ENCODE peak calls at places on chromosomes 1 and 21, in eight cellular contexts. N is thyroid gland, S is HCT116, L is Peyer's patch, U is spleen, T is lower leg skin, J is testis, B is IMR-90. A is an unnamed sample.

GRCh38 chr1:111139234-111139955 is 498 bp downstream of the DRAM2 start:
- DNase-seq in U (no peak), J (peak; percentile 74), B (peak; percentile 58), N (peak; percentile 40), S (peak; percentile 18), L (no peak), T (peak; percentile 36), A (peak; percentile 49)

GRCh38 chr21:42308914-42309752 is 6.1 kb downstream of the TFF3 start:
- DNase-seq in S (no peak), J (no peak), U (no peak), T (no peak), B (no peak), L (peak; percentile 52), N (no peak), A (no peak)

GRCh38 chr1:8903410-8903809 is 24.9 kb upstream of the ENO1 start:
- DNase-seq in L (no peak), B (no peak), S (no peak), T (no peak), U (no peak), J (no peak), N (no peak), A (no peak)

GRCh38 chr1:203204776-203205175 is 18.3 kb upstream of the CHI3L1 start:
- DNase-seq in J (no peak), S (no peak), B (no peak), T (no peak), L (no peak), N (no peak), U (no peak), A (no peak)

GRCh38 chr1:159737238-159737637 is 22.8 kb upstream of the CRP start:
- DNase-seq in J (no peak), B (no peak), T (no peak), S (no peak), N (no peak), U (no peak), L (no peak), A (no peak)

GRCh38 chr1:6969106-6969505 is 183.9 kb downstream of the CAMTA1 start:
- DNase-seq in S (no peak), B (peak; percentile 52), T (no peak), N (no peak), J (no peak), L (no peak), U (peak; percentile 42), A (no peak)

GRCh38 chr1:104120488-104120887 is 370.8 kb downstream of the AMY1C start:
- DNase-seq in L (no peak), T (no peak), B (no peak), N (no peak), J (no peak), U (no peak), S (no peak), A (no peak)

GRCh38 chr21:39347537-39347936 is 1.4 kb downstream of the HMGN1 start:
- DNase-seq in J (no peak), L (no peak), T (no peak), U (no peak), B (no peak), S (no peak), N (no peak), A (no peak)

GRCh38 chr1:87956072-87956471 is 627.4 kb downstream of the LMO4 start:
- DNase-seq in U (no peak), S (peak; percentile 32), J (no peak), T (no peak), N (no peak), L (no peak), B (peak; percentile 98), A (peak; percentile 56)

GRCh38 chr1:16133007-16133961 is 22.6 kb downstream of the EPHA2 start:
- DNase-seq in J (no peak), U (no peak), T (no peak), B (no peak), N (no peak), S (no peak), L (no peak), A (no peak)

GRCh38 chr1:165876121-165876520 is 48.7 kb downstream of the UCK2 start:
- DNase-seq in L (no peak), T (no peak), J (no peak), S (no peak), N (no peak), U (no peak), B (no peak), A (no peak)

GRCh38 chr1:1032428-1032827 is 12.5 kb downstream of the AGRN start:
- DNase-seq in N (peak; percentile 63), L (peak; percentile 66), U (no peak), J (peak; percentile 49), B (no peak), T (no peak), S (no peak), A (no peak)

GRCh38 chr1:159914252-159915018 is 10.9 kb downstream of the TAGLN2 start:
- DNase-seq in N (no peak), B (no peak), U (no peak), L (no peak), T (no peak), S (no peak), J (no peak), A (no peak)

GRCh38 chr21:14545906-14546480 is at the start of gene SAMSN1:
- DNase-seq in N (no peak), J (peak; percentile 33), B (no peak), U (peak; percentile 84), L (no peak), T (peak; percentile 47), S (no peak), A (no peak)

GRCh38 chr1:76871355-76871974 is 4.2 kb downstream of the ST6GALNAC5 start:
- DNase-seq in L (no peak), U (no peak), B (no peak), J (no peak), S (no peak), N (no peak), T (no peak), A (no peak)

GRCh38 chr1:6471086-6471841 is 5.3 kb upstream of the TNFRSF25 start:
- DNase-seq in J (peak; percentile 50), U (no peak), T (peak; percentile 54), N (no peak), B (no peak), L (peak; percentile 94), S (peak; percentile 58), A (no peak)

GRCh38 chr1:217369271-217369981 is 261.5 kb downstream of the GPATCH2 start:
- DNase-seq in T (no peak), B (no peak), N (no peak), J (no peak), U (no peak), L (no peak), S (no peak), A (no peak)

GRCh38 chr1:204319027-204319426 is 40.7 kb downstream of the PLEKHA6 start:
- DNase-seq in L (no peak), T (no peak), N (no peak), U (no peak), S (no peak), B (peak; percentile 21), J (no peak), A (no peak)

GRCh38 chr1:182143825-182144661 is 82.5 kb upstream of the ZNF648 start:
- DNase-seq in N (peak; percentile 88), B (peak; percentile 45), S (no peak), L (peak; percentile 65), U (peak; percentile 90), T (peak; percentile 95), J (peak; percentile 87), A (no peak)

GRCh38 chr1:56125316-56125715 is 454.0 kb downstream of the PLPP3 start:
- DNase-seq in L (no peak), J (no peak), S (no peak), N (peak; percentile 35), T (no peak), U (no peak), B (no peak), A (no peak)

GRCh38 chr1:178686407-178686806 is 38.6 kb upstream of the RALGPS2 start:
- DNase-seq in B (no peak), T (no peak), S (no peak), N (no peak), L (no peak), J (no peak), U (no peak), A (no peak)

GRCh38 chr1:87644500-87645245 is 316.0 kb downstream of the LMO4 start:
- DNase-seq in J (no peak), N (no peak), L (no peak), T (peak; percentile 15), B (peak; percentile 71), S (no peak), U (no peak), A (no peak)

GRCh38 chr1:167950569-167950968 is 13.7 kb upstream of the MPC2 start:
- DNase-seq in U (no peak), N (no peak), T (no peak), B (no peak), L (no peak), J (no peak), S (no peak), A (no peak)

GRCh38 chr1:46062651-46063319 is 69.6 kb downstream of the PIK3R3 start:
- DNase-seq in T (no peak), N (no peak), L (no peak), U (no peak), J (no peak), B (peak; percentile 22), S (no peak), A (no peak)
- TF ChIP-seq POLR2A in T (no peak), N (no peak), L (peak; percentile 39), U (no peak), J (no peak), B (no peak), S (no peak), A (no peak)

GRCh38 chr1:209805875-209806760 is at the start of gene IRF6:
- DNase-seq in S (peak; percentile 88), J (peak; percentile 95), B (peak; percentile 51), N (peak; percentile 97), L (peak; percentile 97), U (peak; percentile 95), T (peak; percentile 91), A (no peak)
- TF ChIP-seq POLR2A in S (peak; percentile 75), J (no peak), B (no peak), N (peak; percentile 99), L (peak; percentile 99), U (no peak), T (peak; percentile 7), A (no peak)

DNA sequence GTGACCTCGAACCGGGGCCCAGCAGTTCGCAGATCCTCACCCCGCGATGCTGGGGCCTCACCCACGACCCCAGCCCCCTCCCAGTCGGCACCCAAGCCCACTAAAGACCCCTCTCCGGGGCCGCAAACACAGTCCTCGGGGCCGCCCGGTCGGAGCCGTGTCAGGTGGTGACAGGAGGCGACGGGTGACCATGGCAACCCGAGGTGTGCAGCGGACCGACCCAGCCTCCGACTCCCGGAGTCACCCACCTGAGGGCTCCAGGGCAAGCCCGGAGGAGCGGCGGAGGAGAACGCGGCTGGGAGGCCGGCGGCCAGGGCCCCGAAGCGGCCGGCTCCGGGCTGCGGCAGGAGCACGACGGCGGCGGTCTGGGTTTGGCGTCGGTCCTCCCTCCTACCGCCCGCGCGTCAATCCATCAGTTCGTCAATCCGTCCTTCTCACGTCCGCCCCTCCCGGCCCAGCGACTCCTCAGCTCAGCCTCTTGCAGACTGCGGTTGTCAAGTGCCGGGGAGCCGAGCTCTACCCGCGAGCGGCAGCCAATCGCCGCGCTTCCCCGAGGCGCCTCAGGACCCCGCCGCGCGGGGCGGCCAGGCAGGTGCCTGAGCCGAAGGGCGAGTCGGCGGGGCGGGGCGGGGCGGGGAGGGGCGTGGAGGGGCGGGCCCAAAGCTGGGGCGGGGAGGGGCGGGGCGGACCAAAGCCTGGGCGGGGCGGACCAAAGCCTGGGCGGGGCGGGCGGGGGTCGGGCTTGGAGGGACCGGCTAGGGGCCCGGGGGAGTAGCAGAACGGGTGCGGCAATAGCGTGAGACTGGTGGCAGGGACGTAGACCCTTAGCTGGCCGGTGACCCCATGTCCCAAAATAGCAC is at the start of gene WDR47:
- DNase-seq in U (peak; percentile 100), S (peak; percentile 90), B (peak; percentile 93), L (peak; percentile 97), N (peak; percentile 97), J (peak; percentile 97), T (peak; percentile 93), A (peak; percentile 97)
- TF ChIP-seq POLR2A in U (peak; percentile 88), S (peak; percentile 85), B (peak; percentile 99), L (peak; percentile 97), N (peak; percentile 98), J (peak; percentile 66), T (peak; percentile 84), A (peak; percentile 98)

GRCh38 chr1:220300442-220301121 is 28.3 kb upstream of the RAB3GAP2 start:
- DNase-seq in S (no peak), J (peak; percentile 88), N (peak; percentile 90), T (peak; percentile 83), B (peak; percentile 91), U (no peak), L (no peak), A (peak; percentile 69)
- TF ChIP-seq POLR2A in S (no peak), J (no peak), N (peak; percentile 61), T (no peak), B (no peak), U (no peak), L (no peak), A (no peak)